ENCODE peak calls at places on chromosome 11, in seven cellular contexts. Y, J, Q, H, M, B and G are unnamed samples.

GRCh38 chr11:19380375-19380774 is 139.6 kb upstream of the E2F8 start:
- DNase-seq in Y (peak; percentile 79), M (no peak), Q (no peak), H (no peak), J (peak; percentile 29), B (no peak), G (no peak)

GRCh38 chr11:65471410-65471762 is 27.5 kb upstream of the MALAT1 start:
- DNase-seq in J (no peak), H (peak; percentile 78), B (no peak), M (no peak), Q (peak; percentile 95), Y (peak; percentile 83), G (no peak)

GRCh38 chr11:122746050-122746478 is 90.5 kb downstream of the UBASH3B start:
- DNase-seq in B (peak; percentile 56), H (no peak), M (no peak), Y (no peak), J (no peak), Q (no peak), G (no peak)

GRCh38 chr11:123470862-123471261 is 40.8 kb downstream of the GRAMD1B start:
- DNase-seq in B (no peak), J (no peak), H (no peak), Y (no peak), Q (peak; percentile 1), M (no peak), G (no peak)

GRCh38 chr11:64935634-64936081 is at the start of gene GPHA2:
- DNase-seq in Q (no peak), M (no peak), Y (no peak), B (no peak), J (no peak), H (peak; percentile 90), G (no peak)

GRCh38 chr11:77109236-77110019 is 6.8 kb downstream of the OMP start:
- DNase-seq in Y (peak; percentile 12), B (no peak), Q (no peak), H (no peak), J (no peak), M (no peak), G (no peak)

GRCh38 chr11:102788334-102789035 is 8.1 kb upstream of the MMP10 start:
- DNase-seq in H (no peak), J (no peak), Q (no peak), B (no peak), Y (no peak), M (no peak), G (no peak)

GRCh38 chr11:23990346-23990745 is 506.5 kb upstream of the LUZP2 start:
- DNase-seq in M (no peak), Q (no peak), J (no peak), Y (no peak), B (no peak), H (no peak), G (no peak)

GRCh38 chr11:120807414-120808150 is 216.3 kb upstream of the TBCEL start:
- DNase-seq in J (no peak), H (peak; percentile 46), Q (no peak), B (no peak), M (no peak), Y (peak; percentile 61), G (no peak)

GRCh38 chr11:120337133-120337895 is 1.1 kb downstream of the ARHGEF12 start:
- DNase-seq in Y (peak; percentile 58), H (peak; percentile 41), J (no peak), B (no peak), Q (peak; percentile 68), M (no peak), G (no peak)

GRCh38 chr11:29019960-29020683 is 911.9 kb downstream of the METTL15 start:
- DNase-seq in J (peak; percentile 29), M (no peak), B (no peak), Y (peak; percentile 80), Q (no peak), H (peak; percentile 58), G (no peak)

GRCh38 chr11:116217006-116217405 is 555.8 kb downstream of the BUD13 start:
- DNase-seq in Q (no peak), H (peak; percentile 83), Y (peak; percentile 57), J (peak; percentile 27), B (no peak), M (no peak), G (no peak)

GRCh38 chr11:132073787-132074186 is 703.4 kb downstream of the NTM start:
- DNase-seq in B (no peak), Q (no peak), J (no peak), M (no peak), Y (no peak), H (no peak), G (no peak)

GRCh38 chr11:120024046-120024445 is 113.9 kb downstream of the TRIM29 start:
- DNase-seq in Y (no peak), H (no peak), Q (no peak), B (no peak), M (no peak), J (no peak), G (no peak)

GRCh38 chr11:55714982-55715888 is 53.2 kb downstream of the OR4C6 start:
- DNase-seq in Y (no peak), H (peak; percentile 57), B (no peak), J (no peak), Q (no peak), M (no peak), G (no peak)

GRCh38 chr11:10998674-10999073 is 140.8 kb upstream of the ZBED5 start:
- DNase-seq in J (no peak), Y (no peak), Q (no peak), H (no peak), M (no peak), B (no peak), G (no peak)

GRCh38 chr11:132123854-132124835 is 753.7 kb downstream of the NTM start:
- DNase-seq in H (peak; percentile 71), Y (no peak), Q (no peak), J (no peak), M (peak; percentile 59), B (no peak), G (no peak)

GRCh38 chr11:90476442-90477007 is 253.7 kb upstream of the CHORDC1 start:
- DNase-seq in H (peak; percentile 67), J (peak; percentile 21), Y (peak; percentile 56), Q (no peak), B (no peak), M (no peak), G (no peak)

GRCh38 chr11:114154271-114155047 is 94.9 kb downstream of the ZBTB16 start:
- DNase-seq in Q (peak; percentile 89), J (no peak), B (no peak), H (no peak), M (no peak), Y (no peak), G (peak; percentile 98)

GRCh38 chr11:108970221-108970991 is 305.5 kb downstream of the DDX10 start:
- DNase-seq in Q (no peak), M (no peak), J (no peak), B (no peak), H (no peak), Y (no peak), G (no peak)

GRCh38 chr11:102451693-102452460 is 688 bp downstream of the TMEM123 start:
- DNase-seq in Q (peak; percentile 83), M (peak; percentile 93), J (no peak), B (peak; percentile 50), H (peak; percentile 78), Y (peak; percentile 70), G (no peak)

GRCh38 chr11:8728566-8728965 is 46.0 kb downstream of the RPL27A start:
- DNase-seq in Y (no peak), M (no peak), Q (no peak), B (no peak), H (no peak), J (no peak), G (no peak)

GRCh38 chr11:72041364-72042058 is 38.8 kb downstream of the NUMA1 start:
- DNase-seq in Y (peak; percentile 87), Q (peak; percentile 93), M (peak; percentile 84), B (no peak), H (peak; percentile 52), J (peak; percentile 40), G (no peak)

GRCh38 chr11:662689-663274 is 25.7 kb downstream of the DRD4 start:
- DNase-seq in Y (peak; percentile 54), B (peak; percentile 76), H (peak; percentile 78), Q (no peak), M (no peak), J (peak; percentile 48), G (no peak)

GRCh38 chr11:73184953-73185671 is 33.0 kb upstream of the P2RY2 start:
- DNase-seq in Y (peak; percentile 75), M (no peak), B (peak; percentile 39), Q (peak; percentile 71), H (peak; percentile 76), J (peak; percentile 40), G (no peak)

DNA sequence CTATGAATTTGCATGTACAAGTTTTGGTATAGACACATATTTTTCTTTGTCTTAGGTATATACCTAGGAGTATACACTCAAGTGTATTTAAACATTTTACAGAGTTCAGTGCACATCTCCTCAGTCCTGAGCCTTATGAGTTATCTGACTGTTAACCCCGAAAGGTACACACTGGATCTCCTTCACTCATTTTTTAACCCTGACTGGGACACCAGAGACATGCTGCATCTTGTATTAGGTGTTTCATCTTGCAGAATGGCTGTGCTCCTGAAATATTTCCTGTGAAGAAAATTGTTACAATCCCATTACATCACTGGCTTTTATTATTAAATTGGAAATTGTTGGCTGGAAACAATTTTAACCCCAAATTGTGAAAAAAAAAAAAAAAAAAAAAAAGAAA is 15.3 kb downstream of the PARVA start:
- DNase-seq in M (no peak), Y (no peak), B (no peak), J (no peak), Q (no peak), H (no peak), G (no peak)
- TF ChIP-seq POLR2AphosphoS5 in M (no peak), Y (no peak), B (no peak), J (no peak), Q (no peak), H (no peak), G (no peak)

GRCh38 chr11:87185228-87185627 is 147.5 kb downstream of the TMEM135 start:
- DNase-seq in M (no peak), B (no peak), Q (no peak), H (no peak), Y (no peak), J (no peak), G (no peak)
- TF ChIP-seq POLR2AphosphoS5 in M (no peak), B (no peak), Q (no peak), H (no peak), Y (no peak), J (no peak), G (no peak)

DNA sequence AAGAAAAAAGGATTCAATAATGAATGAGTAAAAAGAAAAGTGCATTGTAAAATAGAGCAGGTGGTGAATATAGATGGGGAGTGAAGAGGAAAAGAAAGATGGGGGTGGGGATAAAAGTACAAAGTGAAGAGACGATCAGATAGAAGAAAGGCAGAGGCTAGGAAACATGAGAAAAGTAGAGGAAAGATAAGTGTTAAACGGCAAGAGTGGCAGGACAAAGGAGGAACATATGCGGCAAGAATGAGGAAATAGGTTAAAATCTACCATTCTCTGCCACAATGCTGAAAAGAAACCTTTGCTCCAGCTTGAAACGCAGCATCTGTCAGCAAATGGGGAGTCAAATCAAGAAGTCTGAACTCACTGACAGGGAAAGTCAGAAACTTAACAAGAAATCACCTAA is 6.8 kb downstream of the FUT4 start:
- DNase-seq in J (no peak), H (no peak), B (no peak), Q (no peak), M (no peak), Y (no peak), G (no peak)
- TF ChIP-seq POLR2AphosphoS5 in J (no peak), H (no peak), B (no peak), Q (no peak), M (no peak), Y (no peak), G (no peak)

DNA sequence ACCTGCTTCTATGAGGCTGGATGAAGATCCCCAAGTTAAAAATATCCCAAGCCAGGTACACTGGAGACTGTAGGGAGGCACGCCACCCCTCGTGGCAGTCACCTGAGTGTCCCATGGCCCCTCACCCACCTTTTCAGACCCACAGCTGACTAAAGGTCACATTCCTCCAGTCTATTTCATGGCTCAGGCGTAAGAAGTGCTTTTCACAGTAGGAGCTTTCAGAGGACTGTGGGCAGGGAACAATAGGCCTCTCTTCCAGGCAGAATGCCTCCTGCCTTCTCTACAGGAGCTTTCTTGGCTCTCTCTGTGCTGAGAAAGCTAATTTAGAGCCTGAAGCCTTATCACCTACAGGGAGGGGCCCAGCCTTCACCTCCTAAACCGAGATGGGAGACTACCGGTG is 73.8 kb downstream of the C11orf58 start:
- DNase-seq in Q (peak; percentile 24), B (no peak), M (no peak), J (no peak), Y (no peak), H (no peak), G (no peak)
- TF ChIP-seq POLR2AphosphoS5 in Q (no peak), B (no peak), M (no peak), J (no peak), Y (no peak), H (no peak), G (no peak)